ENCODE peak calls at places on chromosomes 7 and 10, in five cellular contexts. H is DND-41; U is CD8-positive, alpha-beta T cell; M is dorsolateral prefrontal cortex; R is kidney. P is an unnamed sample.

GRCh38 chr7:124764071-124764846 is 1.3 kb downstream of the GPR37 start:
- DNase-seq in H (no peak), U (no peak), M (no peak), R (peak), P (no peak)

GRCh38 chr7:156178214-156178613 is 366.0 kb upstream of the SHH start:
- DNase-seq in H (no peak), U (no peak), M (no peak), R (no peak), P (peak)

GRCh38 chr7:95758187-95758586 is 14.2 kb upstream of the DYNC1I1 start:
- DNase-seq in H (no peak), U (no peak), M (no peak), R (no peak), P (no peak)

GRCh38 chr10:132163278-132163765 is 23.4 kb upstream of the DPYSL4 start:
- DNase-seq in H (peak), U (no peak), M (no peak), R (no peak), P (peak)

GRCh38 chr7:9124320-9124719 is 690.9 kb downstream of the NXPH1 start:
- DNase-seq in H (no peak), U (no peak), M (no peak), R (no peak), P (no peak)

GRCh38 chr10:100567249-100567648 is 31.5 kb downstream of the HIF1AN start:
- DNase-seq in H (no peak), U (no peak), M (no peak), R (no peak), P (no peak)

GRCh38 chr7:4470246-4470645 is 211.8 kb upstream of the FOXK1 start:
- DNase-seq in H (peak), U (no peak), M (no peak), R (no peak), P (no peak)

GRCh38 chr7:115941703-115942268 is 88.8 kb downstream of the TFEC start:
- DNase-seq in H (no peak), U (no peak), M (no peak), R (no peak), P (no peak)

GRCh38 chr7:8831386-8831785 is 398.0 kb downstream of the NXPH1 start:
- DNase-seq in H (no peak), U (no peak), M (no peak), R (no peak), P (no peak)

GRCh38 chr10:4294996-4295792 is 510.2 kb upstream of the KLF6 start:
- DNase-seq in H (no peak), U (no peak), M (no peak), R (no peak), P (no peak)

GRCh38 chr7:71480814-71481213 is 348.9 kb downstream of the GALNT17 start:
- DNase-seq in H (peak), U (no peak), M (no peak), R (no peak), P (no peak)

GRCh38 chr10:106540606-106541005 is 623.9 kb downstream of the SORCS1 start:
- DNase-seq in H (no peak), U (no peak), M (no peak), R (no peak), P (no peak)

GRCh38 chr10:112409755-112410154 is 35.8 kb downstream of the ACSL5 start:
- DNase-seq in H (no peak), U (no peak), M (no peak), R (no peak), P (no peak)

GRCh38 chr7:96021533-96021932 is 249.2 kb downstream of the DYNC1I1 start:
- DNase-seq in H (no peak), U (no peak), M (no peak), R (no peak), P (no peak)

GRCh38 chr7:45036801-45037200 is 36.8 kb downstream of the CCM2 start:
- DNase-seq in H (no peak), U (no peak), M (no peak), R (no peak), P (no peak)

GRCh38 chr7:81173766-81174281 is 255.0 kb upstream of the SEMA3C start:
- DNase-seq in H (no peak), U (no peak), M (no peak), R (no peak), P (no peak)

GRCh38 chr10:34292675-34293074 is 522.4 kb downstream of the PARD3 start:
- DNase-seq in H (no peak), U (no peak), M (no peak), R (no peak), P (no peak)

GRCh38 chr10:18340496-18341051 is 200.3 kb downstream of the CACNB2 start:
- DNase-seq in H (no peak), U (no peak), M (no peak), R (no peak), P (no peak)

GRCh38 chr7:120774481-120774880 is 83.5 kb downstream of the TSPAN12 start:
- DNase-seq in H (no peak), U (no peak), M (no peak), R (no peak), P (no peak)

DNA sequence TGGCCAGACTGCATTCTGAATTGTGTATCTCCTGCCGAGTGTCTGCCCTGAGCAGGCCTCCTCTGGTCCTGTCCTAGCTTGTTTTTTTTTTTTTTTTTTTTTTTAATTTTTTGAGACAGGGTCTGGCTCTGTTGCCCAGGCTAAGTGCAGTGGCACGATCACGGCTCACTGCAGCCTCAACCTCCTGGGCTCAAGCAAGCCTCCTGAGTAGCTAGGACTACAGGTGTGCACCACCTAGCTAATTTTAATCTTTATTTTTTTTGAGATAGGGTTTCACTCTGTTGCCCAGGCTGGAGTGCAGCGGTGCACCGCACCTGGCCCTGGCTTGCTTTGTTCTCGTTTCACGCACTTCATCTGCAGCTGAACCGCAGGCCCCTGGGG is 23.5 kb downstream of the COL26A1 start:
- DNase-seq in H (no peak), U (no peak), M (no peak), R (no peak), P (no peak)
- H3K27ac ChIP-seq in H (no peak), U (no peak), M (no peak), R (no peak), P (no peak)

GRCh38 chr7:150780249-150780648 is 19.9 kb downstream of the TMEM176B start:
- DNase-seq in H (no peak), U (no peak), M (no peak), R (no peak), P (no peak)
- H3K27ac ChIP-seq in H (no peak), U (no peak), M (no peak), R (no peak), P (peak)

DNA sequence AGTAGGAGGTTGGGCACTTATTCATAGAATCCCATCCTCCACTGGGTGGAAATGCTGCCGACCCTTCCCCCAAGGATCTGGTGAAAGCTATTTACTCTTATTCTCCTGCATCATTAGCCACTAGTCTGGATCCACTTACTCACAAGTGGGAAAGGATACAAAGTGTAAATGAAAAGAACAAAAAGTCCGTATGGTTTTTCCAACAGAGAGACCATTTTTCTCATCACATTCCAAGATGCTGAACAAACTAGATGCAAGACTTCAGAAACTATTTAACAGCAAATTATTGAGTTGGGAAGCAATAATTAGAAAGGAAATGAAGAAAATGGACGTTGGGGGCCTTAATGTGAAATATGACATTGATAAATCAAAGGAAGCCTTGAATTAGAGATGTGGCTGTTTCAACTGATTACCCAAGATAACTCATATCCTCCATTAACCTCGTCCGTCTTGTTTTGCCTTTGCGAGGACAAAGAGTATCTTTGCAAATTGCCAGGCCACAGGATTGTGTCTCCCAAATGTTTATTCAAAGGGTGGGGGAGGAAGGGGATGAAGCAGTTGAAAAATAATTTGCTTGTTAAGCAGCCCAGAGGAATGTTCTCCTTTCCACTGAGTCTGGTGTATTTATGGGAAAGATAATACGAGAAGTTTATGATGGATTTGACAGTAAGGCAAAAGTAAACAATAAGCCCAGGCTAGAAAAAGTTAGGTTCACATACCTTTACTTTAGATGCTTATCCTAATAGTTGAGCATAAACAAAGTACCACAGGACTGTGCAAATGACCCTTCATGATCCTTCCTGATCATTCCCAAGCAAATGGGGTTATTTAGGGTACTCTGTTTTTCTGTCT is 242.7 kb upstream of the GLI3 start:
- DNase-seq in H (no peak), U (no peak), M (no peak), R (no peak), P (no peak)
- H3K27ac ChIP-seq in H (no peak), U (no peak), M (no peak), R (peak), P (no peak)

GRCh38 chr7:100435401-100436304 is 644 bp downstream of the PPP1R35 start:
- DNase-seq in H (peak), U (no peak), M (peak), R (peak), P (peak)

GRCh38 chr7:100433592-100434296 is 2.6 kb downstream of the PPP1R35 start:
- DNase-seq in H (no peak), U (no peak), M (no peak), R (no peak), P (peak)

GRCh38 chr7:100432621-100433275 is 3.1 kb downstream of the MEPCE start:
- DNase-seq in H (no peak), U (no peak), M (no peak), R (no peak), P (peak)

GRCh38 chr7:100433276-100433591 is 3.1 kb downstream of the PPP1R35 start:
- DNase-seq in H (no peak), U (no peak), M (no peak), R (no peak), P (no peak)

GRCh38 chr7:100434297-100435144 is 1.8 kb downstream of the PPP1R35 start:
- DNase-seq in H (no peak), U (no peak), M (no peak), R (no peak), P (no peak)
- H3K27ac ChIP-seq in H (peak), U (peak), M (peak), R (peak), P (peak)